ENCODE peak calls at places on chromosome 4, in four cellular contexts. One of them, this sample, is unnamed.

GRCh38 chr4:109921384-109921808 is 8.7 kb downstream of the EGF start:
- DNase-seq in GM13976: no peak
- DNase-seq in AG08395: peak; percentile 75
- DNase-seq in activated CD4-positive, alpha-beta T cell treated with anti-CD3 and anti-CD28 coated beads, Interleukin-2, amount 50 U/mL, for 1 hour: no peak
- DNase-seq in this sample: peak; percentile 87

GRCh38 chr4:168540086-168540864 is 43.4 kb downstream of the PALLD start:
- DNase-seq in GM13976: no peak
- DNase-seq in AG08395: peak; percentile 33
- DNase-seq in activated CD4-positive, alpha-beta T cell treated with anti-CD3 and anti-CD28 coated beads, Interleukin-2, amount 50 U/mL, for 1 hour: no peak
- DNase-seq in this sample: no peak

GRCh38 chr4:140615451-140615850 is 46.7 kb upstream of the UCP1 start:
- DNase-seq in GM13976: no peak
- DNase-seq in AG08395: no peak
- DNase-seq in activated CD4-positive, alpha-beta T cell treated with anti-CD3 and anti-CD28 coated beads, Interleukin-2, amount 50 U/mL, for 1 hour: no peak
- DNase-seq in this sample: no peak

GRCh38 chr4:80264352-80264647 is 2.2 kb upstream of the FGF5 start:
- DNase-seq in GM13976: no peak
- DNase-seq in AG08395: no peak
- DNase-seq in activated CD4-positive, alpha-beta T cell treated with anti-CD3 and anti-CD28 coated beads, Interleukin-2, amount 50 U/mL, for 1 hour: no peak
- DNase-seq in this sample: no peak

GRCh38 chr4:184313058-184313709 is 95.5 kb upstream of the ENPP6 start:
- DNase-seq in GM13976: no peak
- DNase-seq in AG08395: no peak
- DNase-seq in activated CD4-positive, alpha-beta T cell treated with anti-CD3 and anti-CD28 coated beads, Interleukin-2, amount 50 U/mL, for 1 hour: no peak
- DNase-seq in this sample: no peak

GRCh38 chr4:124537971-124538370 is 174.6 kb downstream of the ANKRD50 start:
- DNase-seq in GM13976: no peak
- DNase-seq in AG08395: no peak
- DNase-seq in activated CD4-positive, alpha-beta T cell treated with anti-CD3 and anti-CD28 coated beads, Interleukin-2, amount 50 U/mL, for 1 hour: no peak
- DNase-seq in this sample: no peak

GRCh38 chr4:30946288-30946687 is 226.1 kb downstream of the PCDH7 start:
- DNase-seq in GM13976: no peak
- DNase-seq in AG08395: no peak
- DNase-seq in activated CD4-positive, alpha-beta T cell treated with anti-CD3 and anti-CD28 coated beads, Interleukin-2, amount 50 U/mL, for 1 hour: no peak
- DNase-seq in this sample: no peak

GRCh38 chr4:38078590-38079381 is 118.6 kb downstream of the PTTG2 start:
- DNase-seq in GM13976: no peak
- DNase-seq in AG08395: peak; percentile 40
- DNase-seq in activated CD4-positive, alpha-beta T cell treated with anti-CD3 and anti-CD28 coated beads, Interleukin-2, amount 50 U/mL, for 1 hour: no peak
- DNase-seq in this sample: no peak

GRCh38 chr4:163556650-163557391 is 62.3 kb downstream of the TMA16 start:
- DNase-seq in GM13976: no peak
- DNase-seq in AG08395: no peak
- DNase-seq in activated CD4-positive, alpha-beta T cell treated with anti-CD3 and anti-CD28 coated beads, Interleukin-2, amount 50 U/mL, for 1 hour: no peak
- DNase-seq in this sample: no peak

GRCh38 chr4:62709618-62710252 is 1509.6 kb downstream of the ADGRL3 start:
- DNase-seq in GM13976: peak; percentile 20
- DNase-seq in AG08395: no peak
- DNase-seq in activated CD4-positive, alpha-beta T cell treated with anti-CD3 and anti-CD28 coated beads, Interleukin-2, amount 50 U/mL, for 1 hour: no peak
- DNase-seq in this sample: no peak

GRCh38 chr4:159283697-159284492 is 181.0 kb downstream of the RAPGEF2 start:
- DNase-seq in GM13976: no peak
- DNase-seq in AG08395: peak; percentile 66
- DNase-seq in activated CD4-positive, alpha-beta T cell treated with anti-CD3 and anti-CD28 coated beads, Interleukin-2, amount 50 U/mL, for 1 hour: no peak
- DNase-seq in this sample: no peak

GRCh38 chr4:10239982-10240654 is 123.5 kb upstream of the WDR1 start:
- DNase-seq in GM13976: no peak
- DNase-seq in AG08395: peak; percentile 0
- DNase-seq in activated CD4-positive, alpha-beta T cell treated with anti-CD3 and anti-CD28 coated beads, Interleukin-2, amount 50 U/mL, for 1 hour: no peak
- DNase-seq in this sample: no peak

GRCh38 chr4:75179510-75179909 is 246.6 kb downstream of the PARM1 start:
- DNase-seq in GM13976: no peak
- DNase-seq in AG08395: no peak
- DNase-seq in activated CD4-positive, alpha-beta T cell treated with anti-CD3 and anti-CD28 coated beads, Interleukin-2, amount 50 U/mL, for 1 hour: no peak
- DNase-seq in this sample: no peak

GRCh38 chr4:152676052-152676854 is 3.5 kb downstream of the TMEM154 start:
- DNase-seq in GM13976: no peak
- DNase-seq in AG08395: no peak
- DNase-seq in activated CD4-positive, alpha-beta T cell treated with anti-CD3 and anti-CD28 coated beads, Interleukin-2, amount 50 U/mL, for 1 hour: no peak
- DNase-seq in this sample: no peak

GRCh38 chr4:42845586-42845985 is 46.9 kb upstream of the GRXCR1 start:
- DNase-seq in GM13976: no peak
- DNase-seq in AG08395: no peak
- DNase-seq in activated CD4-positive, alpha-beta T cell treated with anti-CD3 and anti-CD28 coated beads, Interleukin-2, amount 50 U/mL, for 1 hour: no peak
- DNase-seq in this sample: no peak

GRCh38 chr4:137677851-137678250 is 145.6 kb upstream of the PCDH18 start:
- DNase-seq in GM13976: no peak
- DNase-seq in AG08395: peak; percentile 55
- DNase-seq in activated CD4-positive, alpha-beta T cell treated with anti-CD3 and anti-CD28 coated beads, Interleukin-2, amount 50 U/mL, for 1 hour: no peak
- DNase-seq in this sample: no peak

GRCh38 chr4:140213736-140214135 is 59.8 kb upstream of the MAML3 start:
- DNase-seq in GM13976: no peak
- DNase-seq in AG08395: no peak
- DNase-seq in activated CD4-positive, alpha-beta T cell treated with anti-CD3 and anti-CD28 coated beads, Interleukin-2, amount 50 U/mL, for 1 hour: no peak
- DNase-seq in this sample: no peak

GRCh38 chr4:1576200-1576960 is 107.7 kb downstream of the FAM53A start:
- DNase-seq in GM13976: no peak
- DNase-seq in AG08395: no peak
- DNase-seq in activated CD4-positive, alpha-beta T cell treated with anti-CD3 and anti-CD28 coated beads, Interleukin-2, amount 50 U/mL, for 1 hour: no peak
- DNase-seq in this sample: no peak

GRCh38 chr4:125520258-125520990 is 205.7 kb downstream of the FAT4 start:
- DNase-seq in GM13976: no peak
- DNase-seq in AG08395: no peak
- DNase-seq in activated CD4-positive, alpha-beta T cell treated with anti-CD3 and anti-CD28 coated beads, Interleukin-2, amount 50 U/mL, for 1 hour: no peak
- DNase-seq in this sample: no peak

This sample was measured in epithelial cell of prostate.